ENCODE peak calls at places on chromosomes 5 and 9, in eight cellular contexts. C is kidney epithelial cell; V is stimulated activated effector memory CD8-positive, alpha-beta T cell treated with anti-CD3 and anti-CD28 coated beads, Interleukin-12 subunit alpha, Interleukin-12 subunit beta, amount 100 ng/mL, for 72 hours; T is RPMI7951; W is CD4-positive, alpha-beta T cell; H is breast epithelium; L is ovary; P is NCI-H1105. R is an unnamed sample.

GRCh38 chr9:37248651-37249163 is 128.3 kb downstream of the ZCCHC7 start:
- DNase-seq in C (no peak), V (no peak), T (no peak), W (no peak), H (no peak), L (no peak), P (no peak), R (no peak)

GRCh38 chr5:34685485-34686197 is 29.5 kb downstream of the RAI14 start:
- DNase-seq in C (no peak), V (no peak), T (peak; percentile 47), W (no peak), H (no peak), L (no peak), P (no peak), R (no peak)

GRCh38 chr9:130331573-130331972 is 66.0 kb downstream of the HMCN2 start:
- DNase-seq in C (no peak), V (no peak), T (peak; percentile 53), W (no peak), H (peak; percentile 27), L (no peak), P (no peak), R (no peak)

GRCh38 chr5:57693488-57694305 is 211.1 kb upstream of the ACTBL2 start:
- DNase-seq in C (no peak), V (no peak), T (peak; percentile 22), W (no peak), H (no peak), L (no peak), P (no peak), R (no peak)

GRCh38 chr9:86036555-86036954 is 62.8 kb downstream of the GOLM1 start:
- DNase-seq in C (no peak), V (no peak), T (no peak), W (no peak), H (no peak), L (no peak), P (no peak), R (no peak)

GRCh38 chr5:141508808-141509611 is 20.1 kb downstream of the PCDHGC5 start:
- DNase-seq in C (peak; percentile 92), V (no peak), T (peak; percentile 98), W (no peak), H (peak; percentile 49), L (peak; percentile 74), P (peak; percentile 14), R (no peak)

GRCh38 chr5:179344301-179345178 is 721 bp downstream of the ADAMTS2 start:
- DNase-seq in C (no peak), V (no peak), T (no peak), W (no peak), H (no peak), L (peak; percentile 32), P (no peak), R (no peak)

GRCh38 chr5:21398511-21398910 is 1410.5 kb upstream of the CDH18 start:
- DNase-seq in C (no peak), V (no peak), T (no peak), W (no peak), H (no peak), L (no peak), P (no peak), R (no peak)

GRCh38 chr9:125025584-125025983 is 84.7 kb upstream of the GOLGA1 start:
- DNase-seq in C (no peak), V (no peak), T (no peak), W (no peak), H (no peak), L (no peak), P (no peak), R (no peak)

GRCh38 chr5:93603711-93604118 is 20.7 kb downstream of the NR2F1 start:
- DNase-seq in C (no peak), V (no peak), T (peak; percentile 11), W (no peak), H (no peak), L (no peak), P (no peak), R (no peak)

GRCh38 chr9:91162784-91163440 is 198.8 kb downstream of the AUH start:
- DNase-seq in C (no peak), V (peak; percentile 53), T (peak; percentile 80), W (no peak), H (peak; percentile 31), L (no peak), P (no peak), R (peak; percentile 30)

GRCh38 chr9:72894342-72894741 is 58.5 kb downstream of the ALDH1A1 start:
- DNase-seq in C (peak; percentile 16), V (no peak), T (peak; percentile 61), W (no peak), H (no peak), L (no peak), P (no peak), R (no peak)

GRCh38 chr5:114249838-114250237 is 112.0 kb upstream of the KCNN2 start:
- DNase-seq in C (no peak), V (no peak), T (no peak), W (no peak), H (no peak), L (no peak), P (no peak), R (no peak)

GRCh38 chr9:120850315-120850714 is 7.6 kb upstream of the PSMD5 start:
- DNase-seq in C (no peak), V (no peak), T (no peak), W (no peak), H (no peak), L (no peak), P (no peak), R (no peak)

GRCh38 chr9:114271556-114272510 is 51.1 kb upstream of the ORM1 start:
- DNase-seq in C (no peak), V (no peak), T (peak; percentile 39), W (no peak), H (no peak), L (peak; percentile 53), P (no peak), R (no peak)

GRCh38 chr5:14460844-14461398 is 120.7 kb upstream of the OTULINL start:
- DNase-seq in C (no peak), V (no peak), T (no peak), W (no peak), H (no peak), L (no peak), P (no peak), R (no peak)

GRCh38 chr9:92992549-92992948 is 45.2 kb downstream of the FGD3 start:
- DNase-seq in C (no peak), V (no peak), T (no peak), W (no peak), H (peak; percentile 4), L (no peak), P (no peak), R (no peak)

GRCh38 chr9:79257671-79258410 is 313.9 kb upstream of the TLE4 start:
- DNase-seq in C (no peak), V (no peak), T (no peak), W (no peak), H (no peak), L (no peak), P (no peak), R (no peak)

GRCh38 chr9:135695642-135696041 is 3.6 kb downstream of the SOHLH1 start:
- DNase-seq in C (no peak), V (no peak), T (no peak), W (no peak), H (no peak), L (no peak), P (no peak), R (no peak)

GRCh38 chr5:321233-321725 is at the start of gene AHRR:
- DNase-seq in C (no peak), V (peak; percentile 63), T (peak; percentile 76), W (no peak), H (no peak), L (peak; percentile 41), P (no peak), R (no peak)

GRCh38 chr5:152331006-152331405 is 74.1 kb downstream of the NMUR2 start:
- DNase-seq in C (no peak), V (no peak), T (no peak), W (no peak), H (no peak), L (no peak), P (no peak), R (no peak)

GRCh38 chr5:139272471-139273321 is 20.8 kb upstream of the MATR3 start:
- DNase-seq in C (no peak), V (no peak), T (peak; percentile 80), W (no peak), H (no peak), L (no peak), P (no peak), R (no peak)

GRCh38 chr5:170747851-170748250 is 35.7 kb upstream of the GABRP start:
- DNase-seq in C (no peak), V (no peak), T (no peak), W (no peak), H (no peak), L (no peak), P (no peak), R (no peak)

GRCh38 chr5:94463739-94464138 is 154.7 kb downstream of the KIAA0825 start:
- DNase-seq in C (no peak), V (no peak), T (no peak), W (no peak), H (no peak), L (no peak), P (no peak), R (no peak)

GRCh38 chr5:54915466-54916027 is 69.8 kb downstream of the ESM1 start:
- DNase-seq in C (no peak), V (no peak), T (no peak), W (no peak), H (no peak), L (no peak), P (no peak), R (no peak)

GRCh38 chr9:81687521-81688261 is 1.7 kb downstream of the TLE1 start:
- DNase-seq in C (no peak), V (peak; percentile 3), T (peak; percentile 9), W (no peak), H (peak; percentile 42), L (peak; percentile 58), P (no peak), R (no peak)

GRCh38 chr9:126915281-126915816 is 767 bp downstream of the RALGPS1 start:
- DNase-seq in C (no peak), V (no peak), T (no peak), W (peak; percentile 18), H (peak; percentile 66), L (peak; percentile 21), P (peak; percentile 90), R (no peak)

GRCh38 chr9:23683021-23683431 is 143.0 kb downstream of the ELAVL2 start:
- DNase-seq in C (peak; percentile 9), V (no peak), T (peak; percentile 51), W (no peak), H (no peak), L (no peak), P (no peak), R (no peak)

GRCh38 chr5:114360816-114361723 is 800 bp upstream of the KCNN2 start:
- DNase-seq in C (no peak), V (no peak), T (no peak), W (no peak), H (no peak), L (no peak), P (peak; percentile 22), R (no peak)

GRCh38 chr9:107170801-107171200 is 112.3 kb upstream of the RAD23B start:
- DNase-seq in C (no peak), V (no peak), T (peak; percentile 39), W (no peak), H (no peak), L (no peak), P (no peak), R (no peak)

GRCh38 chr5:91925249-91925648 is 542.1 kb upstream of the ARRDC3 start:
- DNase-seq in C (no peak), V (no peak), T (no peak), W (no peak), H (no peak), L (no peak), P (no peak), R (no peak)

GRCh38 chr5:58497956-58498942 is 7.0 kb downstream of the GAPT start:
- DNase-seq in C (no peak), V (no peak), T (peak; percentile 11), W (no peak), H (no peak), L (no peak), P (no peak), R (no peak)

GRCh38 chr9:113995963-113996362 is 82.1 kb downstream of the AMBP start:
- DNase-seq in C (no peak), V (no peak), T (no peak), W (no peak), H (no peak), L (no peak), P (no peak), R (no peak)

GRCh38 chr5:172715421-172715780 is 55.6 kb downstream of the DUSP1 start:
- DNase-seq in C (no peak), V (no peak), T (no peak), W (no peak), H (no peak), L (no peak), P (no peak), R (no peak)

R was measured in CMK.